ENCODE peak calls at places on chromosomes 7 and 10, in six cellular contexts. B is astrocyte; J is NT2/D1; C is HCT116; E is naive thymus-derived CD4-positive, alpha-beta T cell; F is cardiac muscle cell. R is an unnamed sample.

GRCh38 chr7:138837627-138838026 is 39.6 kb upstream of the ATP6V0A4 start:
- DNase-seq in B (no peak), F (no peak), J (no peak), E (no peak), C (no peak), R (no peak)

GRCh38 chr7:108012499-108013430 is 9.8 kb upstream of the LAMB1 start:
- DNase-seq in E (no peak), B (peak; percentile 72), F (peak; percentile 47), J (no peak), C (no peak), R (peak; percentile 55)

GRCh38 chr7:26237035-26237807 is 35.7 kb downstream of the CBX3 start:
- DNase-seq in B (peak; percentile 15), E (no peak), F (no peak), C (no peak), J (no peak), R (no peak)

GRCh38 chr7:33666526-33666925 is 238.8 kb upstream of the BMPER start:
- DNase-seq in F (no peak), C (no peak), J (no peak), B (peak; percentile 40), E (no peak), R (no peak)

GRCh38 chr7:40757097-40757496 is 622.3 kb downstream of the SUGCT start:
- DNase-seq in J (peak; percentile 44), B (peak; percentile 29), C (no peak), E (no peak), F (no peak), R (no peak)

GRCh38 chr10:47237316-47238260 is 62.4 kb upstream of the GDF10 start:
- DNase-seq in J (no peak), F (no peak), C (no peak), E (no peak), B (no peak), R (no peak)

GRCh38 chr7:107186242-107186641 is 17.4 kb downstream of the HBP1 start:
- DNase-seq in F (no peak), B (no peak), E (no peak), J (no peak), C (no peak), R (no peak)

GRCh38 chr7:133253522-133253882 is 624 bp downstream of the EXOC4 start:
- DNase-seq in C (no peak), F (peak; percentile 26), B (no peak), E (peak; percentile 23), J (no peak), R (no peak)

GRCh38 chr7:92268921-92269320 is 23.1 kb downstream of the ANKIB1 start:
- DNase-seq in F (no peak), B (no peak), E (no peak), C (no peak), J (no peak), R (no peak)

GRCh38 chr7:65509368-65510186 is 135.9 kb downstream of the ZNF92 start:
- DNase-seq in J (no peak), B (no peak), C (no peak), E (no peak), F (peak; percentile 14), R (peak; percentile 15)

GRCh38 chr7:77415822-77416620 is at the start of gene GSAP:
- DNase-seq in B (peak; percentile 14), E (peak; percentile 47), J (no peak), C (no peak), F (peak; percentile 57), R (no peak)

GRCh38 chr10:107803541-107803940 is 639.0 kb upstream of the SORCS1 start:
- DNase-seq in B (no peak), F (no peak), J (no peak), C (no peak), E (no peak), R (no peak)

GRCh38 chr7:30285531-30286284 is 1.3 kb downstream of the ZNRF2 start:
- DNase-seq in C (no peak), E (peak; percentile 65), B (peak; percentile 63), F (peak; percentile 35), J (peak; percentile 18), R (peak; percentile 39)

GRCh38 chr10:23413629-23414089 is 25.2 kb upstream of the OTUD1 start:
- DNase-seq in C (no peak), J (no peak), F (no peak), E (no peak), B (no peak), R (no peak)

GRCh38 chr10:100607439-100607838 is 71.7 kb downstream of the HIF1AN start:
- DNase-seq in B (no peak), C (no peak), E (no peak), F (no peak), J (no peak), R (no peak)

GRCh38 chr10:100614416-100614815 is 78.7 kb downstream of the HIF1AN start:
- DNase-seq in B (no peak), C (no peak), E (no peak), F (no peak), J (no peak), R (no peak)

GRCh38 chr10:100615911-100616310 is 80.2 kb downstream of the HIF1AN start:
- DNase-seq in F (no peak), B (no peak), J (no peak), E (no peak), C (no peak), R (no peak)

GRCh38 chr10:100618091-100618615 is 82.4 kb downstream of the HIF1AN start:
- DNase-seq in J (no peak), B (no peak), E (no peak), C (no peak), F (no peak), R (no peak)

GRCh38 chr10:100612601-100613595 is 77.2 kb downstream of the HIF1AN start:
- DNase-seq in E (no peak), B (no peak), C (no peak), F (no peak), J (no peak), R (no peak)
- H3K27me3 ChIP-seq in E (no peaks in the 10 kb centered on the region), B (peaks cover 10% of the 10 kb centered on the region), C (peaks cover 26% of the 10 kb centered on the region), F (peaks cover 16% of the 10 kb centered on the region), J (no peaks in the 10 kb centered on the region), R (peaks cover 35% of the 10 kb centered on the region)

GRCh38 chr7:102170417-102170970 is 116.2 kb upstream of the SH2B2 start:
- DNase-seq in E (no peak), J (no peak), C (no peak), F (no peak), B (peak; percentile 26), R (peak; percentile 51)
- H3K27me3 ChIP-seq in E (no peaks in the 10 kb centered on the region), J (no peaks in the 10 kb centered on the region), C (no peaks in the 10 kb centered on the region), F (no peaks in the 10 kb centered on the region), B (no peaks in the 10 kb centered on the region), R (no peaks in the 10 kb centered on the region)

GRCh38 chr10:8050561-8051108 is 3.9 kb upstream of the GATA3 start:
- DNase-seq in C (no peak), E (no peak), J (no peak), B (no peak), F (no peak), R (peak; percentile 79)

GRCh38 chr10:8052344-8052969 is 2.0 kb upstream of the GATA3 start:
- DNase-seq in J (no peak), E (peak; percentile 26), F (no peak), C (no peak), B (no peak), R (no peak)

GRCh38 chr10:8049874-8050560 is 4.5 kb upstream of the GATA3 start:
- DNase-seq in E (peak; percentile 53), J (no peak), F (no peak), C (no peak), B (no peak), R (no peak)

GRCh38 chr10:8051851-8052257 is 2.6 kb upstream of the GATA3 start:
- DNase-seq in C (no peak), B (no peak), E (no peak), J (no peak), F (no peak), R (no peak)

GRCh38 chr10:8051109-8051781 is 3.2 kb upstream of the GATA3 start:
- DNase-seq in E (peak; percentile 30), B (no peak), J (no peak), F (no peak), C (no peak), R (no peak)
- H3K27me3 ChIP-seq in E (peaks cover 56% of the 10 kb centered on the region), B (peaks cover 76% of the 10 kb centered on the region), J (peaks cover 48% of the 10 kb centered on the region), F (peaks cover 84% of the 10 kb centered on the region), C (peaks cover 9% of the 10 kb centered on the region), R (no peaks in the 10 kb centered on the region)

GRCh38 chr10:33532901-33533300 is 198.4 kb upstream of the NRP1 start:
- DNase-seq in J (no peak), F (no peak), E (no peak), C (no peak), B (no peak), R (no peak)
- H3K27me3 ChIP-seq in J (no peaks in the 10 kb centered on the region), F (no peaks in the 10 kb centered on the region), E (no peaks in the 10 kb centered on the region), C (no peaks in the 10 kb centered on the region), B (peaks cover 2% of the 10 kb centered on the region), R (no peaks in the 10 kb centered on the region)

R was measured in HAP-1.